ENCODE peak calls at places on chromosomes 1 and 21, in nine cellular contexts. J, X, N, F, U, Q, E, B and V are unnamed samples.

GRCh38 chr1:29280780-29281131 is 44.4 kb downstream of the PTPRU start:
- ATAC-seq in J (no peak), F (no peak), N (no peak), B (peak; percentile 12), Q (no peak), E (no peak), U (peak; percentile 78), X (no peak), V (no peak)

GRCh38 chr1:91567583-91567982 is 66.9 kb downstream of the CDC7 start:
- ATAC-seq in X (no peak), B (no peak), J (no peak), E (no peak), U (peak; percentile 14), F (no peak), N (no peak), Q (no peak), V (no peak)

GRCh38 chr1:12594966-12595838 is 22.8 kb downstream of the DHRS3 start:
- ATAC-seq in Q (peak; percentile 52), N (peak; percentile 61), J (no peak), B (peak; percentile 13), F (peak; percentile 56), U (peak; percentile 44), E (peak; percentile 64), X (peak; percentile 79), V (peak; percentile 14)

GRCh38 chr1:48396208-48396607 is 75.8 kb downstream of the SPATA6 start:
- ATAC-seq in U (no peak), X (no peak), Q (no peak), B (no peak), E (no peak), N (no peak), F (no peak), J (no peak), V (no peak)

GRCh38 chr1:206769331-206769731 is 1.2 kb upstream of the IL19 start:
- ATAC-seq in E (peak; percentile 48), X (peak; percentile 60), F (no peak), J (no peak), U (no peak), B (no peak), N (no peak), Q (peak; percentile 85), V (no peak)

GRCh38 chr21:36835383-36835795 is 131.1 kb downstream of the HLCS start:
- ATAC-seq in X (no peak), Q (no peak), J (no peak), N (peak; percentile 98), E (no peak), F (no peak), U (no peak), B (no peak), V (no peak)

GRCh38 chr1:58290685-58291372 is 255.7 kb downstream of the OMA1 start:
- ATAC-seq in Q (no peak), B (no peak), E (no peak), F (peak; percentile 47), U (peak; percentile 62), N (no peak), X (no peak), J (peak; percentile 46), V (no peak)

GRCh38 chr1:224213438-224214119 is 30.5 kb downstream of the DEGS1 start:
- ATAC-seq in E (no peak), B (no peak), N (no peak), Q (no peak), X (no peak), J (peak; percentile 38), U (peak; percentile 48), F (peak; percentile 72), V (no peak)

GRCh38 chr1:220544901-220545303 is 17.0 kb downstream of the MARK1 start:
- ATAC-seq in Q (no peak), J (peak; percentile 88), U (peak; percentile 81), F (peak; percentile 95), N (no peak), E (no peak), X (no peak), B (no peak), V (no peak)

GRCh38 chr1:77945345-77945744 is 33.5 kb downstream of the FUBP1 start:
- ATAC-seq in Q (no peak), F (no peak), J (no peak), U (no peak), E (no peak), N (no peak), B (no peak), X (no peak), V (no peak)

GRCh38 chr1:162703708-162704107 is 71.4 kb downstream of the DDR2 start:
- ATAC-seq in U (no peak), X (no peak), N (no peak), B (no peak), J (no peak), E (no peak), Q (no peak), F (no peak), V (peak; percentile 63)

GRCh38 chr1:160449494-160449893 is 49.1 kb downstream of the VANGL2 start:
- ATAC-seq in B (no peak), J (no peak), Q (no peak), U (no peak), E (no peak), F (no peak), X (no peak), N (no peak), V (no peak)

GRCh38 chr1:214417545-214418210 is 133.7 kb downstream of the PTPN14 start:
- ATAC-seq in N (no peak), B (peak; percentile 16), J (no peak), X (no peak), U (no peak), F (no peak), E (no peak), Q (no peak), V (peak; percentile 22)

GRCh38 chr1:214108097-214108446 is 120.3 kb downstream of the PROX1 start:
- ATAC-seq in B (peak; percentile 50), U (no peak), X (no peak), E (no peak), N (no peak), Q (no peak), J (peak; percentile 90), F (no peak), V (no peak)

GRCh38 chr1:161771166-161771565 is 5.0 kb downstream of the ATF6 start:
- ATAC-seq in F (no peak), N (no peak), E (no peak), X (no peak), J (no peak), B (no peak), U (no peak), Q (no peak), V (no peak)

GRCh38 chr1:8854270-8854669 is 24.2 kb downstream of the ENO1 start:
- ATAC-seq in B (no peak), N (no peak), U (no peak), F (no peak), Q (no peak), E (no peak), X (no peak), J (peak; percentile 10), V (no peak)

GRCh38 chr1:66374561-66375111 is 159.3 kb upstream of the SGIP1 start:
- ATAC-seq in Q (peak; percentile 74), X (peak; percentile 69), U (peak; percentile 92), J (no peak), B (no peak), F (peak; percentile 54), E (peak; percentile 76), N (no peak), V (no peak)

GRCh38 chr1:94541175-94542087 is at the start of gene F3:
- ATAC-seq in X (peak; percentile 62), J (peak; percentile 90), U (peak; percentile 87), Q (peak; percentile 90), F (peak; percentile 92), E (peak; percentile 43), N (peak; percentile 95), B (peak; percentile 95), V (peak; percentile 94)
- TF ChIP-seq CTCF in X (no peak), J (peak; percentile 37), U (peak; percentile 27), Q (no peak), F (no peak), E (no peak), N (peak; percentile 29), B (no peak), V (peak; percentile 14)

DNA sequence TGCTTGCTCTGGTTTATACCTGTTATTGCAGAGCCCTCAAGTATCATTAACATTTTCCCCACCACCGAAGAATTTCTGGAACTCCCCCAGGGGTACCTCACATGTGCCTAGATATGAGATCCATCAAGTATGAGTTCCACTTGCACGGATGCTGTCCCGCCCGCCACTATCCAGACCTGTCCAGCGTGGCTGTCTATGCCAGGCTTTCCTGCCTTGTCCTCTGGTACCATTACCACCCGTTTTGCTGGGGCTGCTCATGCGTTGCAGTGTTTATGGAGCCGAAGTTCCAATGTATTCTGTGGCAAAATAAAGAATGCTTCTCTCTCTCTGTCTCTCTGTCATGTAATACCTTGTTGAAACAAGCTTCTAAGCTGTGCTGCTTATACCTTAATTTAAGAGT is 543.5 kb upstream of the PTBP2 start:
- ATAC-seq in U (no peak), E (no peak), J (no peak), F (no peak), N (no peak), Q (no peak), B (no peak), X (no peak), V (no peak)
- TF ChIP-seq CTCF in U (no peak), E (no peak), J (no peak), F (no peak), N (no peak), Q (no peak), B (no peak), X (no peak), V (no peak)

DNA sequence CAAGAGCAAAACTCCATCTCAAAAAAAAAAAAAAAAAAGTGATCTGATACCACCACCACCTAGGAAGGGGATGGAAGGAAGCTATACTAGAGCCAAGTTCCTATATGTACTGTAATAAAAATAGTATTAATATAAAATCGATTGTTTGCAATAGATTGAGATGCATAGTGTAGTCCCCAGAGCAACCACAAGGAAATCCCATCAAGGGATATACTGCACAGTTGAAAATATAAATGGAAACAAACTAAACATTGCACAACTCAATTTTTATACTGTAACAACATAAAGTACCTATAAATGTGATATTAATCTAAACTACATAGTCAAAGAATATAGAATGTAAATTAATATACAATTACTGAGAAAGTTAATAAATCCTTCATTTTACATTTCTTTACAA is 20.9 kb upstream of the PSMG1 start:
- ATAC-seq in Q (no peak), U (peak; percentile 16), N (no peak), E (no peak), B (no peak), J (no peak), F (no peak), X (peak; percentile 46), V (no peak)
- TF ChIP-seq CTCF in Q (no peak), U (no peak), N (no peak), E (no peak), B (no peak), J (no peak), F (no peak), X (peak; percentile 29), V (peak; percentile 9)

GRCh38 chr1:57124768-57125446 is 159.1 kb upstream of the C8B start:
- ATAC-seq in B (no peak), N (no peak), U (peak; percentile 98), X (no peak), J (no peak), Q (no peak), F (no peak), E (no peak), V (no peak)
- TF ChIP-seq CTCF in B (peak; percentile 6), N (peak; percentile 33), U (peak; percentile 67), X (no peak), J (peak; percentile 16), Q (no peak), F (no peak), E (no peak), V (no peak)